ENCODE peak calls at places on chromosomes 13 and 19, in eight cellular contexts. R is upper lobe of left lung, A is Panc1, I is K562, G is HepG2, B is GM12878, T is GM23338, Y is HCT116. Q is an unnamed sample. For H3K4me1, the result is how much of the 10 kb centered on the place peaks cover.

GRCh38 chr19:35710784-35711723 is 6.7 kb downstream of the ZBTB32 start:
- ATAC-seq in R (no peak), A (no peak), I (no peak), G (no peak), B (peak), T (no peak), Y (no peak), Q (no peak)

GRCh38 chr13:99040536-99041141 is 62.8 kb upstream of the DOCK9 start:
- ATAC-seq in R (no peak), A (no peak), I (no peak), G (no peak), B (no peak), T (no peak), Y (no peak), Q (no peak)

GRCh38 chr13:113425931-113426590 is 27.2 kb downstream of the ADPRHL1 start:
- ATAC-seq in R (no peak), A (no peak), I (peak), G (peak), B (no peak), T (no peak), Y (no peak), Q (no peak)

GRCh38 chr13:111011899-111012298 is 97.0 kb upstream of the ANKRD10 start:
- ATAC-seq in R (peak), A (no peak), I (peak), G (no peak), B (peak), T (no peak), Y (no peak), Q (no peak)

GRCh38 chr19:19262190-19263057 is 10.7 kb downstream of the TM6SF2 start:
- ATAC-seq in R (no peak), A (peak), I (peak), G (peak), B (no peak), T (peak), Y (no peak), Q (no peak)

GRCh38 chr13:34777914-34778303 is 164.2 kb upstream of the NBEA start:
- ATAC-seq in R (no peak), A (no peak), I (no peak), G (no peak), B (no peak), T (no peak), Y (no peak), Q (no peak)

GRCh38 chr13:31067416-31068118 is 94.1 kb downstream of the HSPH1 start:
- ATAC-seq in R (no peak), A (no peak), I (no peak), G (peak), B (no peak), T (no peak), Y (no peak), Q (no peak)

GRCh38 chr13:28574617-28575142 is 79.8 kb upstream of the FLT1 start:
- ATAC-seq in R (peak), A (no peak), I (peak), G (no peak), B (peak), T (no peak), Y (peak), Q (no peak)

GRCh38 chr13:31209172-31209818 is 9.5 kb downstream of the B3GLCT start:
- ATAC-seq in R (no peak), A (peak), I (peak), G (no peak), B (no peak), T (peak), Y (no peak), Q (peak)

GRCh38 chr13:83024226-83024625 is 858.0 kb downstream of the SLITRK1 start:
- ATAC-seq in R (no peak), A (no peak), I (no peak), G (no peak), B (no peak), T (no peak), Y (no peak), Q (no peak)

GRCh38 chr13:75830842-75831241 is 194.7 kb downstream of the LMO7 start:
- ATAC-seq in R (no peak), A (no peak), I (no peak), G (no peak), B (no peak), T (no peak), Y (no peak), Q (no peak)

GRCh38 chr19:10551698-10552301 is 8.1 kb downstream of the ATG4D start:
- ATAC-seq in R (no peak), A (peak), I (no peak), G (peak), B (no peak), T (peak), Y (peak), Q (peak)

GRCh38 chr19:3573162-3573857 is 566 bp downstream of the HMG20B start:
- ATAC-seq in R (peak), A (peak), I (peak), G (peak), B (peak), T (peak), Y (peak), Q (peak)

GRCh38 chr19:34261335-34262109 is 7.2 kb downstream of the GARRE1 start:
- ATAC-seq in R (peak), A (no peak), I (no peak), G (peak), B (no peak), T (no peak), Y (peak), Q (no peak)

GRCh38 chr13:42271337-42272114 is 426 bp upstream of the AKAP11 start:
- ATAC-seq in R (peak), A (peak), I (peak), G (peak), B (peak), T (peak), Y (peak), Q (peak)

DNA sequence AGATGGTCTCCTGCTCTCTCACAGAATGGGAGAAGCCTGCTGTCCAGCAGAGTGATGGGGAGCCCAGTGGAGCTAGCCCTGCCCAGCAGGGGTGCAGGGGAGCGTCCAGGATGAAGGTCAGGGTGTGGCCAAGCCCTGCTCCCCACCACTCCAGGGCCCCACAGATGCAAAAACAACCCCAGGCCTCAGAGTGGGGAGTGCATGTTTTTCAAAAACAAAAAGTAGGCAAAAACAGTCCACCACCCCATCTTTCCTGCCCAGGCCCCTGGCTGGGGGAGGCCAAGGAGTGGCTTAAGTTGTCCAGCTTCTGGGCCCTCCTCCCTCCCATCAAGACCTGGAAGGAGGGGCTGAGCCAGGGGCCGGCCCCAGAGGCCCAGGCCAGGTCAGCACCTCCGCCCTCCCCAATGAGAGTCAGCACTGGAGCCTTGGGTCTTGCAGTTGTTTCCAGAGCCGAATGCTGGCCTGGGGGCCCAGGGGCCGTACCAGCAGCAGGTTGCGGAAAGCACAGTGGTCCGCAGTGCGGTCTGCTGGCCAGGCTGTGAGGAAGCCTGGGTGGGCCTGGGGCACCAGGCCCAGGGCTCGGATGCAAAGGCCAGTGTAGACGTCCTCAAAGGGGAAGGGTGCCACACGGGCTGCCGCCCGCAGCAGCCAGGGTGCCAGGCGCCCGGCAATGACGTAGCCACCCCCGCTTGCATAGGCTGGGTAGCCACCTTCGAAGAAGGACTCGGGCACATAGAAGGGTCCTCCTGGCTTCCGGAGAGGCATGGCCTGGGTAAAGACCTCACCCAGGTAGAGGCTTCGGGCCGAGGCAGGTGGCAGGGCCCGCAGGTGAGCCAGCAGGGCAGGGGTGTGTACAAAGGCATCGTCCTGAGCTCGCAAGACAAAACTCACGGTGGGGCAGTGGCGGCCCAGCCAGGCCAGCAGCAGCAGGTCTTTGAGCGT is 1.7 kb downstream of the B3GNT8 start:
- ATAC-seq in R (no peak), A (no peak), I (peak), G (no peak), B (no peak), T (no peak), Y (no peak), Q (no peak)
- H3K4me1 ChIP-seq in R (under half), A (under half), I (under half), G (under half), B (under half), T (under half), Y (under half), Q (under half)

GRCh38 chr13:78131811-78132210 is 213.2 kb upstream of the EDNRB start:
- ATAC-seq in R (no peak), A (no peak), I (no peak), G (no peak), B (no peak), T (no peak), Y (no peak), Q (no peak)

GRCh38 chr13:78133511-78133910 is 214.9 kb upstream of the EDNRB start:
- ATAC-seq in R (no peak), A (no peak), I (no peak), G (no peak), B (no peak), T (no peak), Y (no peak), Q (no peak)

GRCh38 chr13:78129850-78130249 is 211.2 kb upstream of the EDNRB start:
- ATAC-seq in R (no peak), A (no peak), I (no peak), G (no peak), B (no peak), T (no peak), Y (no peak), Q (no peak)
- TF ChIP-seq POLR2AphosphoS5 in R (no peak), A (no peak), I (no peak), G (no peak), B (no peak), T (no peak), Y (no peak), Q (no peak)

GRCh38 chr19:38409631-38410133 is 6.8 kb downstream of the FAM98C start:
- ATAC-seq in R (no peak), A (peak), I (no peak), G (no peak), B (no peak), T (no peak), Y (no peak), Q (no peak)

GRCh38 chr19:38413416-38413815 is 10.5 kb downstream of the FAM98C start:
- ATAC-seq in R (no peak), A (no peak), I (no peak), G (no peak), B (no peak), T (no peak), Y (no peak), Q (no peak)

GRCh38 chr19:38412961-38413360 is 10.1 kb downstream of the FAM98C start:
- ATAC-seq in R (no peak), A (no peak), I (peak), G (peak), B (no peak), T (no peak), Y (no peak), Q (no peak)

GRCh38 chr19:38411041-38411712 is 8.3 kb downstream of the FAM98C start:
- ATAC-seq in R (peak), A (no peak), I (no peak), G (no peak), B (no peak), T (no peak), Y (peak), Q (no peak)

GRCh38 chr19:38412491-38412890 is 9.6 kb downstream of the FAM98C start:
- ATAC-seq in R (no peak), A (no peak), I (peak), G (no peak), B (no peak), T (no peak), Y (no peak), Q (no peak)
- H3K4me3 ChIP-seq in R (no peak), A (no peak), I (no peak), G (no peak), B (no peak), T (no peak), Y (no peak), Q (no peak)

GRCh38 chr13:51229141-51229540 is 6.9 kb downstream of the FAM124A start:
- ATAC-seq in R (no peak), A (no peak), I (no peak), G (no peak), B (no peak), T (no peak), Y (no peak), Q (no peak)
- H3K4me1 ChIP-seq in R (under half), A (under half), I (under half), G (under half), B (under half), T (half or more), Y (under half), Q (under half)

Q was measured in gastroesophageal sphincter.